ENCODE peak calls at places on chromosome 11, in five cellular contexts. A is head of caudate nucleus; C is Calu3; F is naive thymus-derived CD8-positive, alpha-beta T cell; R is activated naive CD8-positive, alpha-beta T cell treated with anti-CD3 and anti-CD28 coated beads, Interleukin-2, amount 50 U/mL, for 24 hours. Z is an unnamed sample.

GRCh38 chr11:119306373-119306890 is 10.5 kb downstream of the MCAM start:
- DNase-seq in C (no peak), R (peak), A (no peak), F (peak), Z (no peak)

GRCh38 chr11:118569670-118570069 is 2.5 kb upstream of the ARCN1 start:
- DNase-seq in F (no peak), A (no peak), C (no peak), R (no peak), Z (no peak)

GRCh38 chr11:71545405-71545966 is 2.7 kb upstream of the KRTAP5-9 start:
- DNase-seq in A (no peak), R (no peak), F (no peak), C (no peak), Z (no peak)

GRCh38 chr11:117538731-117539130 is 211.1 kb downstream of the CEP164 start:
- DNase-seq in F (no peak), C (no peak), A (no peak), R (no peak), Z (no peak)

GRCh38 chr11:36041988-36042606 is 98.2 kb downstream of the LDLRAD3 start:
- DNase-seq in R (no peak), F (no peak), A (no peak), C (peak), Z (peak)

GRCh38 chr11:698493-699115 is 3.0 kb downstream of the TMEM80 start:
- DNase-seq in A (no peak), R (no peak), F (no peak), C (no peak), Z (no peak)

GRCh38 chr11:128501576-128502549 is 85.5 kb downstream of the ETS1 start:
- DNase-seq in F (no peak), R (no peak), C (no peak), A (no peak), Z (no peak)

GRCh38 chr11:75449776-75450175 is 16.8 kb upstream of the KLHL35 start:
- DNase-seq in C (no peak), A (no peak), R (no peak), F (no peak), Z (no peak)

GRCh38 chr11:116879789-116880402 is 42.5 kb upstream of the APOA1 start:
- DNase-seq in C (peak), R (no peak), F (peak), A (no peak), Z (peak)

GRCh38 chr11:11211186-11211585 is 141.9 kb downstream of the CSNK2A3 start:
- DNase-seq in A (no peak), F (no peak), R (no peak), C (no peak), Z (no peak)

GRCh38 chr11:86719781-86720463 is 47.5 kb upstream of the ME3 start:
- DNase-seq in C (no peak), F (no peak), R (no peak), A (no peak), Z (no peak)

GRCh38 chr11:46121328-46121723 is at the start of gene PHF21A:
- DNase-seq in A (peak), R (peak), C (peak), F (peak), Z (peak)